ENCODE peak calls at places on chromosomes 11 and 22, in five cellular contexts. S is omental fat pad; B is effector CD4-positive, alpha-beta T cell; R is nephron progenitor cell; C is HCEC 1CT. T is an unnamed sample.

GRCh38 chr11:61091373-61092279 is 10.7 kb upstream of the CD5 start:
- DNase-seq in S (no peak), B (no peak), C (no peak), R (no peak), T (peak; percentile 41)

GRCh38 chr22:29580200-29580810 is 608 bp downstream of the NIPSNAP1 start:
- DNase-seq in S (no peak), C (no peak), R (no peak), B (no peak), T (no peak)

GRCh38 chr11:19772480-19772879 is 59.8 kb downstream of the NAV2 start:
- DNase-seq in R (no peak), S (no peak), B (no peak), C (no peak), T (no peak)

GRCh38 chr22:17281026-17281809 is 62.0 kb upstream of the ADA2 start:
- DNase-seq in C (no peak), R (no peak), B (no peak), S (no peak), T (no peak)

GRCh38 chr11:87432006-87432405 is 394.3 kb downstream of the TMEM135 start:
- DNase-seq in B (no peak), R (no peak), C (peak; percentile 48), S (no peak), T (no peak)

GRCh38 chr11:128318856-128319474 is 268.4 kb downstream of the ETS1 start:
- DNase-seq in B (peak; percentile 64), C (peak; percentile 13), S (no peak), R (no peak), T (peak; percentile 62)

GRCh38 chr11:69320756-69321741 is 27.1 kb downstream of the MYEOV start:
- DNase-seq in S (no peak), R (no peak), B (no peak), C (peak; percentile 62), T (no peak)

GRCh38 chr11:114131366-114131963 is 72.0 kb downstream of the ZBTB16 start:
- DNase-seq in B (no peak), R (no peak), S (no peak), C (peak; percentile 35), T (no peak)

GRCh38 chr22:21641417-21641794 is 696 bp upstream of the SDF2L1 start:
- DNase-seq in B (no peak), S (no peak), R (peak; percentile 51), C (peak; percentile 48), T (peak; percentile 55)

GRCh38 chr11:37141707-37142106 is 543.7 kb upstream of the RAG2 start:
- DNase-seq in S (no peak), C (no peak), R (no peak), B (no peak), T (no peak)

GRCh38 chr11:9473408-9473807 is 12.6 kb downstream of the ZNF143 start:
- DNase-seq in R (no peak), B (no peak), C (no peak), S (no peak), T (no peak)

GRCh38 chr11:1411301-1411700 is 21.6 kb downstream of the BRSK2 start:
- DNase-seq in C (no peak), R (no peak), S (no peak), B (no peak), T (no peak)

GRCh38 chr22:47144076-47144765 is 381.8 kb downstream of the TBC1D22A start:
- DNase-seq in C (no peak), S (no peak), B (no peak), R (no peak), T (no peak)

GRCh38 chr11:119713361-119714040 is 15.5 kb downstream of the NECTIN1 start:
- DNase-seq in B (no peak), S (no peak), R (no peak), C (no peak), T (no peak)

GRCh38 chr22:19805821-19806212 is 45.2 kb downstream of the TBX1 start:
- DNase-seq in R (no peak), C (no peak), S (no peak), B (no peak), T (no peak)

GRCh38 chr11:134466035-134466908 is 54.2 kb upstream of the B3GAT1 start:
- DNase-seq in C (no peak), S (no peak), R (peak; percentile 19), B (no peak), T (no peak)

GRCh38 chr11:122983438-122984185 is 2.0 kb upstream of the BSX start:
- DNase-seq in R (no peak), B (no peak), S (no peak), C (no peak), T (no peak)

GRCh38 chr11:1012291-1012690 is 24.2 kb downstream of the MUC6 start:
- DNase-seq in R (no peak), B (no peak), C (no peak), S (no peak), T (no peak)

GRCh38 chr11:47186937-47187681 is 875 bp upstream of the PACSIN3 start:
- DNase-seq in B (peak; percentile 35), S (no peak), C (peak; percentile 54), R (peak; percentile 68), T (peak; percentile 47)

GRCh38 chr11:111047376-111047775 is 198.1 kb upstream of the POU2AF2 start:
- DNase-seq in R (peak; percentile 13), S (no peak), B (no peak), C (no peak), T (no peak)